ENCODE peak calls at places on chromosomes 7 and 10, in four cellular contexts. Q is GM12878, B is K562, D is H1. L is an unnamed sample.

GRCh38 chr7:47516985-47517590 is 64.8 kb downstream of the TNS3 start:
- DNase-seq in Q (no peak), B (no peak), D (no peak), L (no peak)

GRCh38 chr10:92699193-92699517 is 9.4 kb downstream of the HHEX start:
- DNase-seq in Q (no peak), B (no peak), D (no peak), L (no peak)

GRCh38 chr10:90804354-90804753 is 53.5 kb downstream of the HTR7 start:
- DNase-seq in Q (no peak), B (no peak), D (no peak), L (no peak)

GRCh38 chr10:71753960-71754505 is 19.3 kb downstream of the VSIR start:
- DNase-seq in Q (no peak), B (no peak), D (no peak), L (no peak)

GRCh38 chr10:29830526-29831512 is 196.0 kb upstream of the SVIL start:
- DNase-seq in Q (no peak), B (no peak), D (no peak), L (peak)

GRCh38 chr10:89274928-89275327 is 23.4 kb upstream of the LIPA start:
- DNase-seq in Q (no peak), B (no peak), D (no peak), L (no peak)

GRCh38 chr7:88377421-88377820 is 70.7 kb upstream of the STEAP4 start:
- DNase-seq in Q (no peak), B (no peak), D (no peak), L (no peak)

GRCh38 chr7:128861957-128862570 is 592 bp upstream of the ATP6V1F start:
- DNase-seq in Q (no peak), B (peak), D (no peak), L (no peak)

GRCh38 chr7:149869867-149870266 is 3.9 kb upstream of the ATP6V0E2 start:
- DNase-seq in Q (no peak), B (no peak), D (no peak), L (no peak)

GRCh38 chr7:75638607-75639070 is 100.1 kb downstream of the HIP1 start:
- DNase-seq in Q (no peak), B (no peak), D (peak), L (no peak)

GRCh38 chr7:128672927-128673517 is 930 bp downstream of the GARIN1A start:
- DNase-seq in Q (no peak), B (peak), D (peak), L (no peak)

GRCh38 chr10:91590142-91590903 is 42.5 kb downstream of the PPP1R3C start:
- DNase-seq in Q (no peak), B (no peak), D (no peak), L (no peak)

GRCh38 chr10:69703766-69704191 is 73.7 kb downstream of the FAM241B start:
- DNase-seq in Q (no peak), B (no peak), D (no peak), L (no peak)

GRCh38 chr7:12764355-12765000 is 77.0 kb downstream of the ARL4A start:
- DNase-seq in Q (no peak), B (no peak), D (no peak), L (no peak)

GRCh38 chr10:123965973-123966895 is 74.6 kb upstream of the CPXM2 start:
- DNase-seq in Q (no peak), B (no peak), D (peak), L (peak)

GRCh38 chr7:117816727-117817126 is 56.5 kb downstream of the CTTNBP2 start:
- DNase-seq in Q (no peak), B (no peak), D (no peak), L (no peak)

GRCh38 chr7:138186951-138187351 is 110.7 kb downstream of the AKR1D1 start:
- DNase-seq in Q (no peak), B (no peak), D (no peak), L (no peak)

GRCh38 chr7:81573128-81573527 is 196.7 kb downstream of the HGF start:
- DNase-seq in Q (no peak), B (no peak), D (no peak), L (no peak)

GRCh38 chr7:32119790-32120196 is 49.6 kb upstream of the PDE1C start:
- DNase-seq in Q (no peak), B (no peak), D (peak), L (no peak)

GRCh38 chr7:65287023-65287422 is 86.6 kb upstream of the ZNF92 start:
- DNase-seq in Q (no peak), B (no peak), D (no peak), L (no peak)

GRCh38 chr7:90761584-90761983 is 165.5 kb downstream of the CDK14 start:
- DNase-seq in Q (no peak), B (no peak), D (no peak), L (no peak)

GRCh38 chr7:42262907-42263466 is 26.0 kb upstream of the GLI3 start:
- DNase-seq in Q (no peak), B (no peak), D (no peak), L (no peak)

GRCh38 chr10:107611101-107611500 is 446.6 kb upstream of the SORCS1 start:
- DNase-seq in Q (no peak), B (no peak), D (no peak), L (no peak)
- TF ChIP-seq SRF in Q (no peak), B (no peak), D (no peak), L (no peak)

DNA sequence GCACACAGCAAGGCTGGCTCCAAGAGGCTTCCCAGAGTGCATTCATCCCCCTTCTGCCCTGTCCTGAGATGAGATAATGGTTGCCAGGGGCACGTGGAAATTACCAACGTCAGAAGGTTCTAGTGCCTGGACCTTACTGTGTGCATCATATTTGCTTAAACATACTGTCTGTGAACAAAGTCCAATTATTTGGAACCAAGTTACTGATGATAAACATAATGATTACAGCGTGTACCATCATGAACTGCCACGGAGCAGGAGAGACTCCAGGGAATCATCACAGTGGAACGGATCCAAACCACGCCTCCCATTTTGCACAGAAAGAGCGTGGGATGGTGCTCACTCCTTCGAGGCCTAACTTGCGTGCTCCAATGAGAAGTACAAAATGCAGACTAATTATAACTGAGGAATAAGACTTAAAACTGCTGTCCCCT is 182.0 kb downstream of the CAMK1D start:
- DNase-seq in Q (no peak), B (no peak), D (peak), L (no peak)
- TF ChIP-seq ZNF274 in Q (no peak), B (no peak), D (no peak), L (no peak)

GRCh38 chr7:1232103-1232466 is 587 bp upstream of the UNCX start:
- DNase-seq in Q (no peak), B (no peak), D (no peak), L (no peak)

GRCh38 chr7:1230411-1231213 is 2.1 kb upstream of the UNCX start:
- DNase-seq in Q (no peak), B (no peak), D (no peak), L (no peak)

GRCh38 chr7:1232623-1233327 is at the start of gene UNCX:
- DNase-seq in Q (no peak), B (no peak), D (no peak), L (no peak)

GRCh38 chr7:1229956-1230355 is 2.7 kb upstream of the UNCX start:
- DNase-seq in Q (no peak), B (no peak), D (no peak), L (no peak)

GRCh38 chr7:1231214-1232102 is 1.2 kb upstream of the UNCX start:
- DNase-seq in Q (no peak), B (no peak), D (no peak), L (no peak)
- TF ChIP-seq RFX5 in Q (no peak), B (no peak), D (no peak), L (no peak)

DNA sequence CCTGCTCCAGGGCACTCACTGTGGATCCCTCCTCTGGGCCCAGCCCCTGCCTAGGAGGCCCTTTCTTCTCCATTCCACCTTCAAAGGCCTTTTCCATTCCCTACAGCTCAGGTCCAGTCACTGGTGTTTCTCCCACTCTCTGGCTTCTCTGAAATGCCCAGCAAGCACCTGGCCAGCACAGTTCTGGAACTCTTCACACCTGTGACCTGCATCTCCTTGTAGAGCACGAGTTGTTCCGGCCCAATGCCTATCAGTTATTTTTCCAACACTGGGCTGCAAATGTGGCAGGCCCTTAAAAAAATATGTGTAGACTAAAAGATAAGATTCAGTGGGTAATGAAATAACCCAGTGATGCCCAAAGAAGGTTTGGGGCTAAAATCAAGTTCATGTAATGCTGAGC is 87.1 kb downstream of the PRLHR start:
- DNase-seq in Q (no peak), B (no peak), D (no peak), L (no peak)
- TF ChIP-seq SRF in Q (no peak), B (no peak), D (no peak), L (no peak)

DNA sequence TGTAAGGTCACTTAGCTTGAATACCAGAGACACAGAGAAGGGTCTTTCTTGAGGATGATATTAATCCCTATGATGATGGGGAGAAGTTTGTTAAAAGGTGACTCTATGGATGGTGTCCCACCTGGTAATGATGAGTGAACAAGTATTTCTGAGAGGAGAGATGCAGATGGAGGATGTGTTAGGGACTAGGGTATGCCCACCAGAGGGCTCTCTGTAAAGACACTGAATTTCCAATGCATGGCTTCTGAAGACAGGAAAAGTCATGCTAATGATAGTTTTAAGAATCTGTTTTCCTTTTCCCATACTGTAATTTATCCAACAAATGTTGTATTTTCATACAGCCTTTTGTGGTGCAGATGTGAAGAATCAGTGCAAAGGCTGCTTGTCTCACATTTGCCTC is 1250.9 kb upstream of the CELF2 start:
- DNase-seq in Q (no peak), B (no peak), D (no peak), L (no peak)
- TF ChIP-seq ZNF274 in Q (no peak), B (no peak), D (no peak), L (no peak)

GRCh38 chr7:50303082-50303893 is 1.2 kb upstream of the IKZF1 start:
- DNase-seq in Q (no peak), B (no peak), D (peak), L (no peak)
- TF ChIP-seq RFX5 in Q (no peak), B (no peak), D (no peak), L (no peak)

DNA sequence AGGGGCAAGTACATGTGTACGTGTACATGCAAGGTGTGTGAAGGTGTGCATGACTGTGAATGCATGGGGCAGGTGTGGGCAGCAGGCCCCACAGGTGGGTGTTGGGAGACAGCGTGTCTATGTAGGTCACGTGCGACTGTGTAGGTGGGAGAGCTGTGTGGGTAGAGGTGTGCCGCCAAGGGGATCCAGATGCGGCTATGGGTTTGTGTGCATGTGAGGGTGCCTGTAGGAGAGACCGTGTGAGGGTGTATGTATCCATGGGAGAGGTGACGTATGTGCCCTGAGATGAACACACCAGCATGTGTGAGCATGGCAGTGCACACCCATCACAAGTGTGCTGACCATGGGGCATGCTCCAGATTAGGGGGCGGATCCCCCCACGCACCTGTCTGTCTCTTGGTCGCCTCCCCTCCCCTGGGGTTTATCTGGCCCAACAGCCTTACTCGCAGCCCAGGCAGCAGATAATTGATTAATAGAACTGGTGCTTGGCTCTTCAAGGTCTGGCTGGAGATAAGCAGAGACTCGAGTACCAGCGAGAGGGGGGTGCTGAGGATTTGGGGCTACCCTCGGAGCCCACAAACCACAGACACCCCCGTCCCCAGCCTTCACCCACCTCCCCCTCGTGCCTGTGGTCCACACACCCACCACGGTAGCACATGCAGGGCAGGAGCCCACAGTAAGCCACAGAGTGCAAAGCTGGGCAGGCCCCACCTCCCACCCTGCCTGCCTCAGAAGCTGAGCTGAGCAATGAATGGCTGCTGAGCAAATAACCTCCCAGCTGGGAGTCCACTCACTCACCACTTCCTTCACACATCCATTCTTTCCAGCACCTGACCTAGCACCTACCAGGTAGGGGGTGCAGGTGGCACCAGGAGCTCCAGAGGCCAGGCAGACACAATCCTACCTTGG is 41.4 kb upstream of the ZMIZ1 start:
- DNase-seq in Q (no peak), B (peak), D (no peak), L (no peak)
- TF ChIP-seq SRF in Q (no peak), B (no peak), D (no peak), L (no peak)